ENCODE peak calls at places on chromosome 4, in nine cellular contexts. F is activated T-cell treated with anti-CD3 and anti-CD28 coated beads, Interleukin-2, amount 50 U/mL, for 48 hours; E is kidney glomerular epithelial cell; W is T-helper 9 cell; K is aorta; Z is adipocyte; O is NB4; C is astrocyte of the spinal cord; A is PC-3. Y is an unnamed sample.

GRCh38 chr4:8747896-8748575 is 123.6 kb downstream of the HMX1 start:
- DNase-seq in F (no peak), E (no peak), W (no peak), K (peak), Z (no peak), O (no peak), C (no peak), A (no peak), Y (no peak)

GRCh38 chr4:81493895-81494490 is 22.3 kb upstream of the RASGEF1B start:
- DNase-seq in F (no peak), E (no peak), W (no peak), K (no peak), Z (peak), O (peak), C (no peak), A (no peak), Y (no peak)

GRCh38 chr4:102732678-102733445 is 27.9 kb downstream of the MANBA start:
- DNase-seq in F (no peak), E (no peak), W (no peak), K (no peak), Z (no peak), O (no peak), C (no peak), A (no peak), Y (no peak)

GRCh38 chr4:7041851-7042696 is 1.1 kb upstream of the TADA2B start:
- DNase-seq in F (no peak), E (no peak), W (peak), K (peak), Z (peak), O (peak), C (no peak), A (peak), Y (peak)

GRCh38 chr4:87213425-87213824 is 7.0 kb downstream of the KLHL8 start:
- DNase-seq in F (no peak), E (no peak), W (no peak), K (no peak), Z (peak), O (peak), C (no peak), A (no peak), Y (no peak)

GRCh38 chr4:3340703-3341088 is 47.9 kb downstream of the RGS12 start:
- DNase-seq in F (no peak), E (no peak), W (no peak), K (no peak), Z (no peak), O (no peak), C (no peak), A (peak), Y (peak)

GRCh38 chr4:181796502-181796901 is 446.7 kb upstream of the TENM3 start:
- DNase-seq in F (no peak), E (no peak), W (no peak), K (no peak), Z (no peak), O (peak), C (peak), A (no peak), Y (peak)

GRCh38 chr4:15149842-15150592 is 147.7 kb downstream of the CPEB2 start:
- DNase-seq in F (no peak), E (peak), W (no peak), K (peak), Z (peak), O (peak), C (peak), A (peak), Y (peak)

GRCh38 chr4:114807759-114808404 is 209.3 kb downstream of the UGT8 start:
- DNase-seq in F (peak), E (peak), W (peak), K (no peak), Z (peak), O (peak), C (peak), A (peak), Y (peak)

GRCh38 chr4:142547974-142548373 is 298.1 kb downstream of the INPP4B start:
- DNase-seq in F (no peak), E (no peak), W (no peak), K (no peak), Z (peak), O (no peak), C (peak), A (no peak), Y (peak)

GRCh38 chr4:94934201-94934600 is 176.4 kb downstream of the BMPR1B start:
- DNase-seq in F (no peak), E (no peak), W (no peak), K (no peak), Z (peak), O (no peak), C (peak), A (peak), Y (peak)

GRCh38 chr4:134337584-134337983 is 136.0 kb upstream of the PABPC4L start:
- DNase-seq in F (no peak), E (peak), W (no peak), K (no peak), Z (peak), O (no peak), C (peak), A (no peak), Y (no peak)

GRCh38 chr4:20592666-20593065 is 107.6 kb upstream of the PACRGL start:
- DNase-seq in F (no peak), E (no peak), W (no peak), K (no peak), Z (peak), O (no peak), C (no peak), A (no peak), Y (no peak)

GRCh38 chr4:16026155-16026761 is 57.6 kb downstream of the PROM1 start:
- DNase-seq in F (no peak), E (peak), W (no peak), K (no peak), Z (peak), O (peak), C (peak), A (peak), Y (peak)

GRCh38 chr4:152665691-152666410 is 13.9 kb downstream of the TMEM154 start:
- DNase-seq in F (no peak), E (no peak), W (no peak), K (no peak), Z (no peak), O (no peak), C (no peak), A (no peak), Y (no peak)

GRCh38 chr4:88939697-88940096 is 117.3 kb downstream of the FAM13A start:
- DNase-seq in F (no peak), E (no peak), W (no peak), K (no peak), Z (peak), O (no peak), C (peak), A (no peak), Y (no peak)

GRCh38 chr4:177109769-177110168 is 199.9 kb upstream of the NEIL3 start:
- DNase-seq in F (no peak), E (no peak), W (no peak), K (no peak), Z (no peak), O (no peak), C (no peak), A (no peak), Y (no peak)

GRCh38 chr4:36026348-36026747 is 218.0 kb downstream of the ARAP2 start:
- DNase-seq in F (no peak), E (no peak), W (no peak), K (no peak), Z (no peak), O (no peak), C (no peak), A (no peak), Y (no peak)

GRCh38 chr4:93646225-93646930 is 182.2 kb upstream of the ATOH1 start:
- DNase-seq in F (no peak), E (peak), W (no peak), K (no peak), Z (peak), O (no peak), C (no peak), A (peak), Y (peak)

GRCh38 chr4:98967916-98968315 is 27.6 kb upstream of the METAP1 start:
- DNase-seq in F (no peak), E (no peak), W (no peak), K (no peak), Z (no peak), O (no peak), C (no peak), A (no peak), Y (no peak)

GRCh38 chr4:139943277-139943676 is 210.7 kb downstream of the MAML3 start:
- DNase-seq in F (no peak), E (no peak), W (no peak), K (no peak), Z (no peak), O (no peak), C (no peak), A (no peak), Y (no peak)

GRCh38 chr4:84218002-84218401 is 281.1 kb downstream of the NKX6-1 start:
- DNase-seq in F (no peak), E (no peak), W (no peak), K (no peak), Z (no peak), O (no peak), C (no peak), A (no peak), Y (no peak)

GRCh38 chr4:7466904-7467303 is 32.2 kb upstream of the PSAPL1 start:
- DNase-seq in F (no peak), E (no peak), W (no peak), K (no peak), Z (no peak), O (no peak), C (no peak), A (no peak), Y (no peak)

GRCh38 chr4:113574636-113575103 is 186.9 kb downstream of the CAMK2D start:
- DNase-seq in F (no peak), E (peak), W (no peak), K (no peak), Z (peak), O (no peak), C (peak), A (no peak), Y (no peak)

GRCh38 chr4:147138171-147138570 is 192.5 kb upstream of the TTC29 start:
- DNase-seq in F (no peak), E (no peak), W (no peak), K (no peak), Z (peak), O (no peak), C (peak), A (no peak), Y (no peak)

GRCh38 chr4:127604949-127605709 is 27.6 kb upstream of the INTU start:
- DNase-seq in F (no peak), E (peak), W (no peak), K (no peak), Z (peak), O (peak), C (peak), A (peak), Y (peak)

GRCh38 chr4:174561556-174561955 is 39.3 kb upstream of the HPGD start:
- DNase-seq in F (no peak), E (no peak), W (no peak), K (no peak), Z (peak), O (no peak), C (peak), A (peak), Y (no peak)

GRCh38 chr4:154465085-154465484 is 26.5 kb downstream of the DCHS2 start:
- DNase-seq in F (no peak), E (no peak), W (no peak), K (no peak), Z (no peak), O (peak), C (no peak), A (peak), Y (no peak)

GRCh38 chr4:145418739-145419138 is 62.9 kb upstream of the SMAD1 start:
- DNase-seq in F (no peak), E (no peak), W (no peak), K (no peak), Z (no peak), O (no peak), C (no peak), A (no peak), Y (no peak)

GRCh38 chr4:185115827-185116232 is 27.2 kb upstream of the SLC25A4 start:
- DNase-seq in F (no peak), E (peak), W (no peak), K (peak), Z (peak), O (peak), C (peak), A (no peak), Y (no peak)

GRCh38 chr4:41095973-41096372 is 118.4 kb downstream of the APBB2 start:
- DNase-seq in F (no peak), E (no peak), W (no peak), K (no peak), Z (peak), O (peak), C (peak), A (no peak), Y (peak)

GRCh38 chr4:92254767-92255442 is 48.9 kb upstream of the GRID2 start:
- DNase-seq in F (no peak), E (no peak), W (no peak), K (no peak), Z (no peak), O (no peak), C (no peak), A (no peak), Y (no peak)

GRCh38 chr4:113978561-113979156 is 788 bp downstream of the ARSJ start:
- DNase-seq in F (no peak), E (peak), W (no peak), K (peak), Z (no peak), O (no peak), C (peak), A (peak), Y (peak)

GRCh38 chr4:182339246-182339645 is 96.0 kb downstream of the TENM3 start:
- DNase-seq in F (no peak), E (peak), W (no peak), K (no peak), Z (peak), O (no peak), C (no peak), A (no peak), Y (no peak)

GRCh38 chr4:170591076-170591475 is 501.3 kb upstream of the AADAT start:
- DNase-seq in F (no peak), E (no peak), W (no peak), K (no peak), Z (no peak), O (no peak), C (no peak), A (no peak), Y (no peak)

GRCh38 chr4:1870328-1870577 is 940 bp upstream of the NSD2 start:
- DNase-seq in F (peak), E (peak), W (peak), K (peak), Z (peak), O (peak), C (peak), A (peak), Y (peak)